ENCODE peak calls at places on chromosomes 7 and 10, in eight cellular contexts. T is B cell, H is fibroblast of the aortic adventitia, L is epithelial cell of esophagus, O is mesothelial cell of epicardium, D is astrocyte of the spinal cord, S is RWPE1, V is tibial nerve. J is an unnamed sample.

GRCh38 chr7:38507379-38507778 is 123.8 kb downstream of the AMPH start:
- DNase-seq in D (no peak), S (no peak), H (peak), V (no peak), L (no peak), O (no peak), T (no peak), J (no peak)

GRCh38 chr10:110337906-110338305 is 33.2 kb upstream of the SMNDC1 start:
- DNase-seq in O (no peak), V (no peak), H (peak), L (peak), T (no peak), D (no peak), S (no peak), J (no peak)

GRCh38 chr10:34091796-34092195 is 723.3 kb downstream of the PARD3 start:
- DNase-seq in O (no peak), L (no peak), T (no peak), D (no peak), V (no peak), S (no peak), H (no peak), J (no peak)

GRCh38 chr10:120453319-120453718 is 3.7 kb upstream of the PLPP4 start:
- DNase-seq in S (no peak), V (no peak), D (no peak), T (no peak), L (no peak), O (no peak), H (no peak), J (no peak)

GRCh38 chr7:92925876-92926696 is 89.7 kb upstream of the CDK6 start:
- DNase-seq in D (peak), S (no peak), O (no peak), T (no peak), V (no peak), L (no peak), H (no peak), J (no peak)

GRCh38 chr7:43577485-43577951 is 5.4 kb upstream of the STK17A start:
- DNase-seq in S (no peak), O (no peak), V (no peak), H (peak), L (peak), T (no peak), D (no peak), J (no peak)

GRCh38 chr10:99364125-99364524 is 35.0 kb downstream of the CNNM1 start:
- DNase-seq in V (no peak), D (peak), T (no peak), O (no peak), H (peak), S (no peak), L (no peak), J (no peak)

GRCh38 chr7:27693794-27694193 is 31.1 kb upstream of the HIBADH start:
- DNase-seq in V (peak), S (no peak), H (no peak), L (no peak), D (no peak), T (no peak), O (no peak), J (no peak)

GRCh38 chr10:90966146-90966545 is 45.3 kb upstream of the ANKRD1 start:
- DNase-seq in V (no peak), D (no peak), S (no peak), T (no peak), H (no peak), L (no peak), O (no peak), J (no peak)

GRCh38 chr10:100008142-100008522 is 1.6 kb downstream of the DNMBP start:
- DNase-seq in H (peak), L (peak), O (no peak), T (no peak), V (no peak), D (peak), S (no peak), J (no peak)

GRCh38 chr10:43220971-43221418 is 45.9 kb downstream of the RASGEF1A start:
- DNase-seq in T (no peak), V (no peak), H (no peak), S (no peak), L (no peak), D (no peak), O (no peak), J (no peak)

GRCh38 chr7:143988986-143989745 is 11.0 kb upstream of the OR6B1 start:
- DNase-seq in T (no peak), O (no peak), D (peak), H (peak), S (no peak), V (no peak), L (no peak), J (no peak)

GRCh38 chr10:49300140-49300974 is 1.4 kb downstream of the C10orf71 start:
- DNase-seq in V (no peak), S (no peak), T (peak), D (no peak), H (no peak), O (no peak), L (no peak), J (no peak)

GRCh38 chr10:30821269-30821993 is 191.9 kb upstream of the LYZL2 start:
- DNase-seq in D (no peak), O (no peak), H (peak), T (no peak), V (no peak), L (no peak), S (no peak), J (no peak)

GRCh38 chr7:70634610-70635068 is 497.3 kb upstream of the GALNT17 start:
- DNase-seq in H (peak), O (no peak), S (no peak), V (no peak), D (peak), L (peak), T (no peak), J (no peak)

GRCh38 chr10:94403034-94403822 is 887 bp downstream of the TBC1D12 start:
- DNase-seq in S (peak), T (peak), V (no peak), H (peak), D (peak), O (peak), L (peak), J (peak)

GRCh38 chr10:46528171-46528671 is 28.2 kb downstream of the GPRIN2 start:
- DNase-seq in L (no peak), D (no peak), S (no peak), V (no peak), H (no peak), T (no peak), O (no peak), J (no peak)

GRCh38 chr10:79274279-79275104 is 72.8 kb upstream of the PPIF start:
- DNase-seq in L (peak), V (peak), T (no peak), H (peak), O (no peak), S (no peak), D (peak), J (no peak)

GRCh38 chr10:87761153-87761552 is 56.9 kb downstream of the ATAD1 start:
- DNase-seq in H (no peak), O (no peak), S (no peak), L (no peak), D (no peak), T (no peak), V (no peak), J (no peak)

GRCh38 chr7:128381161-128381821 is 19.8 kb upstream of the PRRT4 start:
- DNase-seq in O (no peak), L (peak), V (no peak), T (no peak), S (peak), H (peak), D (no peak), J (peak)

GRCh38 chr10:66827353-66827752 is 98.5 kb upstream of the LRRTM3 start:
- DNase-seq in H (peak), L (peak), V (no peak), D (peak), O (no peak), T (no peak), S (peak), J (no peak)

GRCh38 chr10:124568339-124568738 is 106.7 kb downstream of the LHPP start:
- DNase-seq in S (no peak), L (no peak), V (no peak), T (no peak), H (no peak), D (no peak), O (no peak), J (no peak)

GRCh38 chr7:2011266-2012043 is 221.3 kb downstream of the MAD1L1 start:
- DNase-seq in D (no peak), V (no peak), L (no peak), S (no peak), O (no peak), H (no peak), T (no peak), J (no peak)

GRCh38 chr7:135980665-135981180 is 3.6 kb upstream of the MTPN start:
- DNase-seq in S (no peak), H (peak), O (no peak), T (peak), V (no peak), D (peak), L (peak), J (peak)

GRCh38 chr10:49542353-49542752 is 3.4 kb upstream of the ERCC6 start:
- DNase-seq in V (no peak), D (no peak), H (no peak), L (no peak), T (no peak), O (no peak), S (no peak), J (no peak)

GRCh38 chr10:90168244-90168643 is 466.9 kb downstream of the KIF20B start:
- DNase-seq in D (no peak), O (no peak), L (peak), V (no peak), H (no peak), T (no peak), S (no peak), J (no peak)

GRCh38 chr7:30548762-30549344 is 44.2 kb upstream of the GGCT start:
- DNase-seq in L (peak), H (peak), O (peak), S (peak), T (peak), D (peak), V (peak), J (peak)

GRCh38 chr10:86263907-86264306 is 102.7 kb downstream of the GRID1 start:
- DNase-seq in D (no peak), L (no peak), S (no peak), O (peak), H (no peak), V (no peak), T (no peak), J (no peak)

GRCh38 chr10:95513941-95514392 is 47.2 kb downstream of the SORBS1 start:
- DNase-seq in H (peak), V (no peak), L (peak), D (peak), S (peak), T (no peak), O (no peak), J (no peak)

GRCh38 chr10:11396311-11396960 is 215.0 kb downstream of the USP6NL start:
- DNase-seq in T (no peak), D (no peak), H (no peak), O (no peak), L (no peak), S (no peak), V (no peak), J (no peak)

GRCh38 chr10:35259769-35260397 is 76.4 kb upstream of the CCNY start:
- DNase-seq in V (no peak), T (no peak), S (peak), O (no peak), D (peak), H (peak), L (peak), J (no peak)

GRCh38 chr10:100996678-100997363 is 2.8 kb upstream of the LZTS2 start:
- DNase-seq in T (peak), S (peak), L (peak), H (no peak), O (peak), D (no peak), V (no peak), J (peak)

GRCh38 chr10:49109669-49110335 is 5.5 kb downstream of the VSTM4 start:
- DNase-seq in O (peak), S (no peak), D (peak), H (peak), L (no peak), V (peak), T (no peak), J (no peak)

GRCh38 chr7:136324073-136324704 is 347.0 kb upstream of the MTPN start:
- DNase-seq in T (no peak), H (no peak), L (no peak), S (no peak), V (no peak), D (no peak), O (no peak), J (no peak)

GRCh38 chr7:2735744-2736143 is 47.7 kb downstream of the AMZ1 start:
- DNase-seq in D (no peak), S (no peak), H (no peak), T (no peak), L (no peak), V (no peak), O (no peak), J (no peak)

GRCh38 chr10:49608925-49609282 is 1.2 kb upstream of the SLC18A3 start:
- DNase-seq in L (no peak), H (no peak), D (no peak), S (no peak), V (no peak), O (no peak), T (no peak), J (no peak)

GRCh38 chr7:127798023-127798422 is 146.0 kb downstream of the SND1 start:
- DNase-seq in H (peak), S (no peak), T (no peak), V (peak), L (peak), O (peak), D (no peak), J (no peak)

GRCh38 chr7:4851459-4852422 is 10.1 kb downstream of the PAPOLB start:
- DNase-seq in O (no peak), H (no peak), D (no peak), L (no peak), V (no peak), T (no peak), S (peak), J (no peak)

GRCh38 chr7:4845740-4846142 is 16.1 kb downstream of the PAPOLB start:
- DNase-seq in D (no peak), L (no peak), V (no peak), S (no peak), H (peak), O (no peak), T (no peak), J (no peak)

GRCh38 chr7:4854916-4855315 is 6.9 kb downstream of the PAPOLB start:
- DNase-seq in H (no peak), S (no peak), L (no peak), T (no peak), V (no peak), D (no peak), O (no peak), J (no peak)

GRCh38 chr7:4850262-4850795 is 11.5 kb downstream of the PAPOLB start:
- DNase-seq in O (no peak), S (no peak), D (no peak), H (no peak), L (no peak), V (no peak), T (no peak), J (no peak)

GRCh38 chr7:4849390-4849789 is 12.4 kb downstream of the PAPOLB start:
- DNase-seq in L (peak), O (no peak), H (peak), T (peak), D (peak), S (peak), V (peak), J (peak)
- TF ChIP-seq CTCF in L (peak), O (no peak), H (peak), T (no peak), D (no peak), S (no peak), V (no peak), J (peak)

DNA sequence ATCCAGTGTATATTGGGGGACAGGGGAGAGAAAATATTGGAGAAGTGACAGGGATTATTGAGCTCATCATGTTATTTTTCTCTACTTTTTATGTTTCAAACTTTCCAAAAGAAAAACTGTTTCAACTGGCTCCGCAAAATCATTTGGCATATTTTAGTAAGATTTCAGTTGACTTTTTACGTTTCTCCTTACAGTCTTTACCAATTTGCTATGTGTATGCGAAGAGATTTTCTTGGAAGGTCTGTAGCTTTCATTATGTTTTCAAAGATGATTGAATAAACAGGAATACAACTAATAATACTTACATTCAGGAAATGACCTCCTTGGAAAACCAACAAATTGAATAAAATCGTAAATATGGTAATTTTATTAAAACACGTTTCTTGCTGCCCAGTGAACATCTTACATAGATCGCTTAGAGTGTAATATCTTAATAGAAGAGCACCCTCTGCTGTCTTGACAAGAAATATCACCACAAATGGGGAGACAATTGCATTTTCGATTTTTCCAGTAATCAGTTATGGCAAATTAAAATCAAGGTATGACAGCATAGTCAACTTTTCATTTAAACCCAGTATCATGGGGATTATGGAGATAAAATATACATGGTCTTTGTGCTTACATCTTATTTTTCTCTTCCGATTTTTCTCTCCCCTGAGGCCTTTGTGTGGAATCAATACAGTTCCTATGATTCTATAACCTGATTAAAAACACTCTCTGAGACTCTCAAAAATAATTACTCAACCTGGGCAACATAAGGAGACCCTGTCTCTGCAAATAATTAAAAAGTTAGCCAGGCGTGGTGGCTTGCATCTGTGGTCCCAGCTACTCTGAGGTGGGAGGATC is 43.1 kb downstream of the MBL2 start:
- DNase-seq in D (peak), T (no peak), H (peak), V (no peak), O (no peak), S (peak), L (peak), J (peak)
- TF ChIP-seq CTCF in D (peak), T (peak), H (peak), V (peak), O (peak), S (peak), L (peak), J (peak)

DNA sequence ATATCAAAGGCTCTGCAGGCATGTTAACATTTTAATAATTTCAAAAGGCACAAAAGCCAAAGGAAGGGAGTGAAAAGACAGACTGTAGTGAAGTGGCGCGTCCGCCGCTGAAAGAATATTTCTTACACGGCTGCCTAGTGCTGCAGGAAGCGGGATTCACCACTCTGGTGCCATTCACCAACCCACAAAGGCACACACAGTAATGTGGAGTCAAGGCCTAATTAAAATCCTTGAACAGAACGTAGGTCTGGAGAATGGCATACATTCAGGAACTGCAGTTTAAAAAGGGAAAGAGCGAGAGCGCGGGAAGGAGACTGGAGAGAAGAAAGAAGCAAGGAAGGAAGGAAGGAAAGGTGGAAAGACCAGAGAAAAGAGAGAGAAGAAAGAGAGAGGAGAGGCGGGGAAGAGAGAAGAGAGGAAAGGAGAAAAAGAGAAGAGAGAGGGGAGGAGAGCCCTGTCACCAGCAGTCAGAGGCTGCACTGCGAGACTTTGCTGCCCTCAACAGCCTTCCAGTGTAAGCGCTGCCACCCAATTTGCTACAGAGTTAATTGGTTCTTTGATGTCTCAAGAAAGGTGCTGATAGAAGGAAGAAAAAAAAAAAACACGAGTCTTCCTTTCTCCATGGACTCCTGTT is 554.0 kb downstream of the MDFIC start:
- DNase-seq in O (no peak), T (peak), V (no peak), D (peak), H (no peak), L (no peak), S (no peak), J (no peak)
- TF ChIP-seq CTCF in O (no peak), T (peak), V (no peak), D (peak), H (no peak), L (no peak), S (no peak), J (no peak)

GRCh38 chr10:132850246-132850645 is 64.3 kb upstream of the NKX6-2 start:
- DNase-seq in T (no peak), V (no peak), O (peak), H (no peak), D (no peak), L (no peak), S (no peak), J (no peak)

GRCh38 chr10:132849546-132850031 is 63.6 kb upstream of the NKX6-2 start:
- DNase-seq in T (no peak), H (no peak), D (no peak), S (no peak), V (no peak), O (peak), L (no peak), J (no peak)

GRCh38 chr10:132851451-132851850 is 65.5 kb upstream of the NKX6-2 start:
- DNase-seq in L (no peak), V (no peak), O (no peak), D (no peak), H (no peak), T (no peak), S (no peak), J (no peak)

GRCh38 chr10:132848951-132849545 is 63.1 kb upstream of the NKX6-2 start:
- DNase-seq in T (no peak), H (no peak), S (no peak), O (peak), V (no peak), L (no peak), D (no peak), J (no peak)

GRCh38 chr10:132850896-132851295 is 64.9 kb upstream of the NKX6-2 start:
- DNase-seq in O (peak), T (no peak), S (no peak), V (no peak), L (no peak), H (no peak), D (no peak), J (no peak)
- TF ChIP-seq CTCF in O (no peak), T (no peak), S (no peak), V (no peak), L (no peak), H (no peak), D (no peak), J (no peak)

DNA sequence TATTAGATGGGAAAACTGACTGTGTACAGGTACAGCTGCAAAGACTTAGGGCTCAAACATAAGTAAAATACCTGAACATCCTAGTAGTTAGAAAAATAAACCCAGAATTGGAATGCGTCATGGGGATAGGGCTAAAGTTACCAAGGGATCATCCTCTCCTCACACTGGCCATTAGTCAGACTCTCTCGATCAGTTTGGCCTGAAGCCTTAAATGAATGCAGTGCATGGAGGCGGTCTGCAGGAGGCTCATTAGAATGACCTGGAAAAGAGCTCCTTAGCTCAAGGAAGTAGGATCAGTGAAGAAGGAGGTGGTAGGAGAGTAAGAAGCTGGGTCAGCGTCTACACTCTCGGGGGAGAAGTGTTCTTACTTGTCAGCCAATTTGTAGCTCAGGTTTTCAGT is 35.3 kb downstream of the DENND2A start:
- DNase-seq in H (peak), D (peak), V (no peak), L (peak), T (no peak), S (no peak), O (no peak), J (no peak)
- TF ChIP-seq CTCF in H (no peak), D (peak), V (no peak), L (no peak), T (no peak), S (no peak), O (no peak), J (no peak)

J was measured in GM13976.